ENCODE peak calls at places on chromosomes 1 and 21, in four cellular contexts. V, Q, H and B are unnamed samples.

GRCh38 chr21:28818663-28819278 is 173.9 kb downstream of the LTN1 start:
- DNase-seq in V (no peak), Q (no peak), H (no peak), B (no peak)

GRCh38 chr1:8343464-8344001 is 25.6 kb downstream of the SLC45A1 start:
- DNase-seq in V (peak; percentile 88), Q (peak; percentile 96), H (no peak), B (peak; percentile 51)

GRCh38 chr1:2986549-2987305 is 34.5 kb upstream of the ACTRT2 start:
- DNase-seq in V (no peak), Q (no peak), H (no peak), B (no peak)

GRCh38 chr21:45277101-45278045 is 10.3 kb downstream of the POFUT2 start:
- DNase-seq in V (peak; percentile 16), Q (no peak), H (no peak), B (no peak)

GRCh38 chr1:232239557-232240468 is 390.1 kb downstream of the SIPA1L2 start:
- DNase-seq in V (no peak), Q (no peak), H (no peak), B (no peak)

GRCh38 chr1:185279571-185279970 is 37.5 kb downstream of the IVNS1ABP start:
- DNase-seq in V (no peak), Q (peak; percentile 54), H (no peak), B (no peak)

GRCh38 chr1:29465755-29466154 is 229.4 kb downstream of the PTPRU start:
- DNase-seq in V (no peak), Q (peak; percentile 2), H (no peak), B (no peak)

GRCh38 chr21:8989883-8990325 is 1531.5 kb upstream of the TPTE start:
- DNase-seq in V (no peak), Q (no peak), H (no peak), B (no peak)

GRCh38 chr21:35084869-35085268 is 35.8 kb upstream of the RUNX1 start:
- DNase-seq in V (no peak), Q (peak; percentile 81), H (no peak), B (no peak)

GRCh38 chr1:9448132-9449105 is 90.8 kb upstream of the SLC25A33 start:
- DNase-seq in V (no peak), Q (no peak), H (no peak), B (no peak)

GRCh38 chr1:61183471-61184034 is 101.2 kb downstream of the NFIA start:
- DNase-seq in V (peak; percentile 44), Q (peak; percentile 17), H (no peak), B (peak; percentile 29)

GRCh38 chr1:168110896-168111545 is 25.7 kb downstream of the GPR161 start:
- DNase-seq in V (no peak), Q (no peak), H (no peak), B (no peak)

GRCh38 chr1:21457654-21458053 is 17.7 kb downstream of the NBPF3 start:
- DNase-seq in V (no peak), Q (no peak), H (no peak), B (no peak)

GRCh38 chr21:45161039-45161945 is 86.9 kb downstream of the ADARB1 start:
- DNase-seq in V (no peak), Q (no peak), H (no peak), B (no peak)

GRCh38 chr1:25063591-25064416 is 133.7 kb upstream of the RUNX3 start:
- DNase-seq in V (no peak), Q (peak; percentile 7), H (no peak), B (no peak)

GRCh38 chr21:15788847-15789548 is 59.2 kb downstream of the USP25 start:
- DNase-seq in V (no peak), Q (peak; percentile 26), H (no peak), B (no peak)

GRCh38 chr1:58064281-58064680 is 482.2 kb downstream of the OMA1 start:
- DNase-seq in V (no peak), Q (no peak), H (no peak), B (no peak)

GRCh38 chr1:210728437-210729149 is 399.9 kb downstream of the HHAT start:
- DNase-seq in V (no peak), Q (no peak), H (no peak), B (no peak)

GRCh38 chr1:80706526-80706925 is 1094.2 kb upstream of the ADGRL2 start:
- DNase-seq in V (no peak), Q (no peak), H (no peak), B (no peak)

GRCh38 chr1:225638853-225639252 is 14.1 kb downstream of the ENAH start:
- DNase-seq in V (no peak), Q (no peak), H (no peak), B (no peak)

GRCh38 chr1:24801169-24801568 is 55.9 kb downstream of the CLIC4 start:
- DNase-seq in V (no peak), Q (no peak), H (peak; percentile 49), B (no peak)

GRCh38 chr1:116569776-116570357 is 959 bp downstream of the CD58 start:
- DNase-seq in V (peak; percentile 52), Q (no peak), H (no peak), B (peak; percentile 45)

GRCh38 chr1:213281610-213282316 is 230.7 kb downstream of the RPS6KC1 start:
- DNase-seq in V (no peak), Q (no peak), H (no peak), B (no peak)

GRCh38 chr1:13699936-13700520 is at the start of gene PRDM2:
- DNase-seq in V (peak; percentile 58), Q (no peak), H (peak; percentile 30), B (peak; percentile 61)

GRCh38 chr1:220067246-220068204 is 21.2 kb upstream of the EPRS1 start:
- DNase-seq in V (no peak), Q (no peak), H (no peak), B (no peak)

GRCh38 chr1:68164970-68165369 is 67.4 kb downstream of the WLS start:
- DNase-seq in V (no peak), Q (no peak), H (no peak), B (no peak)

GRCh38 chr1:109864063-109864822 is 46.4 kb upstream of the CSF1 start:
- DNase-seq in V (no peak), Q (no peak), H (no peak), B (no peak)

GRCh38 chr1:83999316-83999819 is 436 bp upstream of the TTLL7 start:
- DNase-seq in V (peak; percentile 84), Q (peak; percentile 71), H (peak; percentile 43), B (no peak)

GRCh38 chr1:32774950-32775634 is 42.1 kb downstream of the YARS1 start:
- DNase-seq in V (no peak), Q (no peak), H (no peak), B (no peak)

GRCh38 chr1:208351838-208352237 is 107.7 kb upstream of the PLXNA2 start:
- DNase-seq in V (no peak), Q (no peak), H (no peak), B (no peak)

DNA sequence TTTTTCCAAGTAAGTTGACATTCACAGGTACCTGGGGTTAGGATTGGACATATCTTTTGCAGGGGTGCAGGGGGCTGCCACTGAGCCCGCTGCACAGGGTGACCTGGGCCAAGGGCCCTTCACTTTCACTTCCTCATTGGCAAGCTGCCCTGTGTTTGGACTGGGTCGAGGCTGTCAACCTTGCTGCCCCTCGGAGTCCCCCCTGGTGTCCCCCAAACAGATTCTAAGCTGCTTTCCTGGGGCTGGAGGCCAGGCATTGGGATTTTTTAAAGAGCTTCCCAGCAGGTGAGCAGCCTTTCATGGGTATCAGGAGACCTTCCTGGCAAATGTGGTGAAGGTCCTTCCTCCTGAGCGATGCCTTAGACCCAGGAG is 7.9 kb upstream of the UMODL1 start:
- DNase-seq in V (peak; percentile 12), Q (no peak), H (no peak), B (no peak)
- H3K4me3 ChIP-seq in V (no peak overlapping the region), Q (no peak overlapping the region), H (no peak overlapping the region), B (no peak overlapping the region)

GRCh38 chr1:234612352-234613127 is 2.6 kb upstream of the IRF2BP2 start:
- DNase-seq in V (peak; percentile 90), Q (peak; percentile 99), H (peak; percentile 100), B (peak; percentile 94)

GRCh38 chr1:234611799-234612351 is 1.9 kb upstream of the IRF2BP2 start:
- DNase-seq in V (peak; percentile 68), Q (no peak), H (peak; percentile 57), B (peak; percentile 34)

GRCh38 chr1:234610582-234611152 is 689 bp upstream of the IRF2BP2 start:
- DNase-seq in V (peak; percentile 98), Q (peak; percentile 96), H (peak; percentile 96), B (peak; percentile 95)

GRCh38 chr1:234610061-234610581 is at the start of gene IRF2BP2:
- DNase-seq in V (peak; percentile 84), Q (peak; percentile 87), H (peak; percentile 77), B (peak; percentile 85)

DNA sequence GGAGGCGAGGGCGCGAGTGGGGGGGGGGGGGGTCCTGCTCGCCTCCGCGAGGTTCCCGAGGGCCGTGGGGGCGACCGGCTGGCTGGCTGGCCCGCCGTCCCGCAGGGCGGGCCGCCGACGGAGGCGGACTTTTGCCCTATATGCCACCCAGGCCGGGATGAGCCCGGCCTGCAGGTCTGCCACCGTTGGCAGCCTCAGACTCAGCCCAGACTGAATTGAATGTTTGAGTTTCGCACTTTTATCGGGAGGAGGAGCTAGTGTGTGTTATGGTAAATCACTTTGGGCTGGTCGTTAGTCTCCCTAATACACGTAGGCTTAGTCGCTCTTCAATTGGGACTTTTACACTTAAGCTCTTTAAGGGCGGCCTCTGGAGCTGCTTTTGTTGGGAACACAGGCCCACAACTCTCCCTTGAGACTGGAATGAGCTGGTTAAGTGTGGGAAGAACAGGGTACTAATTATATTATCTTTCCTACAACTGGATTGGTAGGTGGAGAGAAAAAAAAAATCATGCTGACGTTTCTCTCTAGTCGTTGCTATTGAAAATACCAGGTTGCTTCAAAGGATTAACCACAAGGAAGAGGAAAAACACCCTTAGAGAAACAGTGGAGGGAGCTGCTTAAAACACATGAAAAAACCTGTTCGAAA is 1.3 kb upstream of the IRF2BP2 start:
- DNase-seq in V (no peak), Q (peak; percentile 82), H (peak; percentile 87), B (no peak)
- H3K4me3 ChIP-seq in V (peak overlapping the region; percentile 26), Q (peak overlapping the region; percentile 15), H (no peak overlapping the region), B (peak overlapping the region; percentile 62)

DNA sequence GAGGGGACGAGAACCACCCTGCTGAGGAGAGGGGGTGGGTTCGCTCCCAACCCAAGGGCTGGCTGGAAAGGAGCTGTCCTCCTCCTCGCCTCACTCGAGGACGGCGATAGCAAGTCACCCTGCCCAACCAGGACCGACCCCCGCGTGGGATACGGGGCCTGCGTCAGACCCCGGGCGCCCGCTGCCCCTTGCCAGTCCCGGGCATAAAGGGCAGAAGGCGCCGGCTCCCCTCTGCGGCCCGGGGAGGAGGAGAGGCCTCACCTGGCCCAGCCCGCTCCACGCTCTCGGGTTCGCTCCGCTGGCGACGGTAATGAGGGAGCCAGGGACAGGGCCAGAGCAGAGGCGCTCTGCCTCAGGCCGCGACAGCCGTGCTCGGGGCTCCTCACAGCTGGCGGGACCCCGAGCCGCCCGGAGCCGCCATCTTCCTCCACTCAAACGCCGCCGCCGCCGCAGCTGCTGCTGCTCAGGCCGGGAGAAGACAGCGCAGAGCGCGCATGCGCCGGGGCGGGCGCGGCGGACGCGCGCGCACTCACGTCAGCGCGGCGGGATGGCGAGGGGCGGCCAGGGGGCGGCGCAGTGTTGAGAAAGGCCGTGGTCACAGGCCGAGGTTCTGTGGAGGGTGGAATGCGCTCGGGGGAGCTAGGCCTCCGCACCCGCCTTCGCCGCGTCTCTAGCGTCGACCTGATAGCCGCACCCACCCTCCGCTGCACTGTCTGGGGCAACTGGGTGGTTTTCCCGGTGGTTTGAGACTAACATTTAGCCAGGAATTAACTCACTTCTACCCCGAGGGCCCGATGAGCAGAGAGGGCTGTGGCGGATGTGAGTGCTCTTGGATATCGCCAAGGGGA is at the start of gene FBXO42:
- DNase-seq in V (peak; percentile 92), Q (peak; percentile 89), H (peak; percentile 89), B (peak; percentile 94)
- H3K4me3 ChIP-seq in V (peak within 1 kb of the TSS; percentile 77), Q (peak within 1 kb of the TSS; percentile 70), H (peak within 1 kb of the TSS; percentile 79), B (peak within 1 kb of the TSS; percentile 73)

DNA sequence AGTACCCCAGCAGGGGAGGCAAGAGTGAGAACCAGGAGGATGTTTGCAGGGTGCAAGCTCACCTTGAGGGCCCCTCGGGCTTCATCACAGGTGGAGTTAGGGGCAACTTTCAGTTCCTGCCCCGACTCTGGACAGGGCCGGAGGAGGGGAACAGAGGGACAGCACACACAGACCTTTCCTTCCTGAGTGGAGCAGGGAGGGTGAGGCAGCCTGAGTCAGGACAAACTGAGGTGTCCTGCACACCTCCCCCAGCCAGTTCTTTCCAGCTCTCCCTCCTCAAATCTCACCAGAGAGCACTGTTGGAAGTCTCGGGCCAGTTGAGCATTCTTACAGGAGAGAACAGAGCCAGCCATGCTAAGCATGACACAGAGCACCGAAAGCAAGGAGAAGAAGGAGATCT is 1.5 kb downstream of the ENTREP3 start:
- DNase-seq in V (no peak), Q (no peak), H (no peak), B (no peak)
- H3K4me3 ChIP-seq in V (no peak overlapping the region), Q (peak overlapping the region; percentile 79), H (no peak overlapping the region), B (peak overlapping the region; percentile 98)